ENCODE peak calls at places on chromosomes 16 and 17, in eight cellular contexts. J, W, O, K, E, G, B and T are unnamed samples.

GRCh38 chr17:52647411-52647810 is 488.9 kb upstream of the CA10 start:
- DNase-seq in J (no peak), W (peak; percentile 9), O (no peak), K (no peak), E (no peak), G (no peak), B (no peak), T (no peak)

GRCh38 chr17:8875957-8876356 is 8.5 kb upstream of the PIK3R6 start:
- DNase-seq in J (no peak), W (no peak), O (no peak), K (peak; percentile 21), E (no peak), G (no peak), B (no peak), T (no peak)

GRCh38 chr17:17527534-17527933 is 31.3 kb upstream of the RASD1 start:
- DNase-seq in J (no peak), W (no peak), O (no peak), K (no peak), E (no peak), G (no peak), B (peak; percentile 33), T (no peak)

GRCh38 chr17:80006339-80006720 is 29.3 kb downstream of the TBC1D16 start:
- DNase-seq in J (no peak), W (no peak), O (no peak), K (no peak), E (no peak), G (no peak), B (peak; percentile 13), T (no peak)

GRCh38 chr17:39199986-39200879 is at the start of gene RPL19:
- DNase-seq in J (peak; percentile 95), W (peak; percentile 90), O (peak; percentile 98), K (peak; percentile 96), E (peak; percentile 91), G (peak; percentile 88), B (peak; percentile 89), T (peak; percentile 91)

GRCh38 chr17:76840443-76840767 is 27.8 kb upstream of the MGAT5B start:
- DNase-seq in J (no peak), W (no peak), O (no peak), K (no peak), E (no peak), G (no peak), B (no peak), T (peak; percentile 25)

GRCh38 chr16:17339764-17340541 is 130.8 kb downstream of the XYLT1 start:
- DNase-seq in J (no peak), W (no peak), O (no peak), K (peak; percentile 46), E (no peak), G (no peak), B (no peak), T (no peak)

GRCh38 chr17:55577011-55577586 is 65.8 kb upstream of the SMIM36 start:
- DNase-seq in J (peak; percentile 81), W (peak; percentile 40), O (no peak), K (peak; percentile 84), E (no peak), G (no peak), B (no peak), T (no peak)

GRCh38 chr17:2279707-2280106 is 23.9 kb downstream of the SMG6 start:
- DNase-seq in J (no peak), W (no peak), O (no peak), K (no peak), E (no peak), G (no peak), B (no peak), T (no peak)

GRCh38 chr16:88770459-88771293 is 14.3 kb downstream of the PIEZO1 start:
- DNase-seq in J (peak; percentile 88), W (peak; percentile 71), O (no peak), K (peak; percentile 87), E (peak; percentile 70), G (peak; percentile 67), B (peak; percentile 68), T (peak; percentile 92)

GRCh38 chr17:68539536-68540469 is 27.6 kb downstream of the PRKAR1A start:
- DNase-seq in J (no peak), W (peak; percentile 27), O (no peak), K (no peak), E (no peak), G (no peak), B (no peak), T (no peak)

GRCh38 chr17:79372470-79373238 is 238.2 kb downstream of the RBFOX3 start:
- DNase-seq in J (no peak), W (peak; percentile 75), O (no peak), K (no peak), E (no peak), G (peak; percentile 21), B (no peak), T (no peak)

DNA sequence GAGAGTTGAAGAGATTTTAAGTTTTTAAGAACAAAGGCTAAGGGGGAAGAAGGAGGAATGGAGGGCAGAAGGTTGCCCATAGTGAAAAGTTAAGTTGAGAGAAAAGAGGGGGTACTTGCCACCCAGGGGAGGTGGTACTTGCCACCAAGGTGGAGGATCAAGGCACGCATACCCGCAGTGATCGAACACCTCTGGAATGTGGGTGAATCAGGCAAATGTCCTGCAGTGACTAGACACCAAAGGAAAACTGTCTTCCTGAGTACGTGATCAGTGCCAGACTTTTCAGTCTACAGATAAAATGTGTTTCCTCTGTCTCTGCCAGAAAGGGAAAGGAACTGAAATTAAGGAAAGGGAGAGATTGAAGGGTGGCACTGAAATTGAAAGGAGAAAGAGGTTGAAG is 2285.3 kb downstream of the TP53TG3F start:
- DNase-seq in J (no peak), W (no peak), O (peak; percentile 90), K (no peak), E (no peak), G (no peak), B (no peak), T (no peak)
- H3K36me3 ChIP-seq in J (no peaks in the 10 kb centered on the region), W (no peaks in the 10 kb centered on the region), O (no peaks in the 10 kb centered on the region), K (no peaks in the 10 kb centered on the region), E (no peaks in the 10 kb centered on the region), G (no peaks in the 10 kb centered on the region), B (no peaks in the 10 kb centered on the region), T (no peaks in the 10 kb centered on the region)

DNA sequence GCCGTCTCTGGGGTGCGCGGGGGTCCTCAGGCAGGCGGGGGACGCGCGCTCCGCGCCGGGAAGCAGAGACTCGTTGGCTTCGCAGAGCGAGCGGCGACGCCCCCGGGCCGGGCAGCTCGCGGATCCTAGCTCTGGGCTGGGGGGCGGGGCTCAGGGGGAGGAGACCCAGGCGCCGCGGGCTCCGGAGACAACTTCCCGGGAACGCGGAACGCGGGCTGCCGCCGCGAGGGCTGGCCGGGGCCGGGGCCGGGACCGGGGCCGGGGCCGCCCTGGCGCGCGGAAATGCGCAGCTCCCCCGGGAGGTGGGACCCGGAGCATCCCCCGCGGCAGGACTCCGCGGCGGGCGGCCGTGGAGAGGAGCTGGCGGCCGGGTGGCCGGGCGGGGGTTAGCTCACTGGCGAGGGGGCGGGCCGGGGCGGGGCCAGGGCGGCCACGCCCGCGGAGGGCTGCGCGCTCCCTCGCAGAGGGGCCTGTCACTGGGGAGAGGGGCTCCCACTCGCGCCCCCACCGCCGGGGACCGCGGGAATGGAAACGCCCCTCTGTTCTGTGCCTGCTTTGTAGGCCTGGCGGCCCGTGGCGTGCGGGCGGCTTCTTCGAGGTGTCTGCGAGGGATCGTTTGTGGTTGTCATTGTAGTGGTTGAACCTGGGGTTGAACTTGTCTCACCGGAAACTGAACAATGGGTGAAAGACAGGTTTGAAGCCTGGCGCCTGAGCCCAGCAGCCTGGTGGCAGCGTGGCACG is at the start of gene GAS7:
- DNase-seq in J (peak; percentile 89), W (peak; percentile 49), O (peak; percentile 93), K (peak; percentile 26), E (peak; percentile 45), G (no peak), B (peak; percentile 81), T (peak; percentile 68)
- TF ChIP-seq CTCF in J (no peak), W (no peak), O (no peak), K (no peak), E (no peak), G (no peak), B (no peak), T (no peak)

DNA sequence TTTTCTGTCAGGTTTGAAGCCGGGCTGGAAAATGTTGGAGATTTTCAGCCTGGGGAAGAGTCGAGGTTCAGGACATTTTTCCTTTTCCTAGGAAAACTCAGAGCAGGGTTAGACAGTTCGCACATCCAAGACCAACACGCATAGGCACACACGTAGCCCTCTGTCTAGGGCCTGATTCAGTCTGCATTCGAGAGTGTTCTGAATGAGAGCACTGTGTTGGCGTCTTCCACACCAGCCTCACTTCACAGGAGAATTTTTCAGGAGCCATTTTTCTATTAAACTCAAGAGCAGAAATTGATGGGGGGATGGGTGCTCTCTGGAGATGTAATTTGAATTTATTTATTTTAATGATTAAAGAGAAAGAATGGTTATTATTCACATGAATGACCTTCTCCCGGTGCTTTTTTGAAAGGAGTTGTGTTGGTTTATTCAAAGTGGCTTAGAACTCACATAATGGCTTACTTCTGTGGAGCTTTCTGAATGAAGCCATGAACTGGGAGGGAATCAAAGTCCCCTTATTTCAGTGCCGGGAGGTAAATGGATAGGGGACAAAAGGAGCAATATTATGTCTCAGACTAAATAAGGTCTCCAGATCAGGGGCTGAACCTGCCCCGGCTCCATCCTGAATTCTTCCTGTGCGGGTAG is 194.3 kb downstream of the CCDC182 start:
- DNase-seq in J (no peak), W (no peak), O (no peak), K (no peak), E (no peak), G (no peak), B (no peak), T (no peak)
- H3K4me3 ChIP-seq in J (no peak overlapping the region), W (no peak overlapping the region), O (no peak overlapping the region), K (no peak overlapping the region), E (no peak overlapping the region), G (no peak overlapping the region), B (no peak overlapping the region), T (no peak overlapping the region)

GRCh38 chr16:68351991-68352431 is 41.2 kb downstream of the PRMT7 start:
- DNase-seq in J (no peak), W (peak; percentile 82), O (no peak), K (no peak), E (peak; percentile 76), G (no peak), B (no peak), T (no peak)

GRCh38 chr16:68348645-68349445 is 38.0 kb downstream of the PRMT7 start:
- DNase-seq in J (no peak), W (no peak), O (no peak), K (no peak), E (no peak), G (no peak), B (no peak), T (no peak)

GRCh38 chr16:68351463-68351862 is 40.6 kb downstream of the PRMT7 start:
- DNase-seq in J (no peak), W (no peak), O (no peak), K (no peak), E (no peak), G (no peak), B (no peak), T (no peak)

GRCh38 chr16:68350951-68351350 is 40.1 kb downstream of the PRMT7 start:
- DNase-seq in J (no peak), W (no peak), O (no peak), K (no peak), E (no peak), G (no peak), B (no peak), T (no peak)

DNA sequence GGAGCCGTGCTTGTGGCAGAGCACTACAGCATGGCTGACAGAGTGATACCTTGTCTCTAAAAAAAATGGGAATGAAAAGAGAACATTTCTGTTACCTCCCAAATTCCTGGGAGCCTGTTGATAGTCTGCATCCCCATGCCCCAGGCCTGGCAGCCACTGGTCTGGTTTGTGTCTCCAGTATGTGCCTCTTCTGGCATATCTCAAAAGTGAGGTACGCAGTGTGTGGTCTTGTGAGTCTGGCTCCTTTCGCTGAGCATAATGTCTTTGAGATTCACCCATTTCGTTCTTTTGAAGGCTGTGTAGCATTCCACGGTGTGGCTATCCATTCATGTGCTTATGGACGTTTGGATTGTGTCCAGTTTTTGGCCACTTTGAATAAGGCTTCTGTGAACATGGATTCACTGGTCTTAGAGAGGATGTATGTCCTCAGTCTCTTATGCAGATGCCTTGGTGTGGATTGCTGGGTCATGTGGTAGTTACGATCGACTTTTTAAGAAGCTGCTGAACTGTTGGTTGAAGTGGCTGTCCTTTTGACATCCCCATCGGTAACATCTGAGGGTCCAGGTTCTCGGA is 39.1 kb downstream of the PRMT7 start:
- DNase-seq in J (no peak), W (no peak), O (no peak), K (no peak), E (no peak), G (no peak), B (no peak), T (no peak)
- H3K36me3 ChIP-seq in J (peaks cover 98% of the 10 kb centered on the region), W (no peaks in the 10 kb centered on the region), O (peaks cover 100% of the 10 kb centered on the region), K (peaks cover 80% of the 10 kb centered on the region), E (peaks cover 4% of the 10 kb centered on the region), G (peaks cover 98% of the 10 kb centered on the region), B (peaks cover 91% of the 10 kb centered on the region), T (peaks cover 58% of the 10 kb centered on the region)